ENCODE peak calls at places on chromosomes 11 and 22, in eight cellular contexts. Y is transverse colon; M is HepG2; C is fibroblast of lung; L is kidney epithelial cell; O is CD4-positive, alpha-beta memory T cell; Z is tibial artery; G is cardiac muscle cell. B is an unnamed sample. For H3K27me3, the result is how much of the 10 kb centered on the place peaks cover.

GRCh38 chr11:121873770-121874169 is 242.2 kb downstream of the BLID start:
- DNase-seq in Y (no peak), M (no peak), C (no peak), L (no peak), O (no peak), Z (no peak), G (no peak), B (no peak)

GRCh38 chr22:29216011-29216872 is 10.5 kb downstream of the EMID1 start:
- DNase-seq in Y (no peak), M (no peak), C (no peak), L (no peak), O (no peak), Z (peak), G (no peak), B (no peak)

GRCh38 chr11:81497202-81497804 is 1236.4 kb downstream of the FAM181B start:
- DNase-seq in Y (no peak), M (peak), C (peak), L (no peak), O (no peak), Z (no peak), G (peak), B (no peak)

GRCh38 chr11:121656333-121657090 is 203.7 kb upstream of the SORL1-AS1 start:
- DNase-seq in Y (no peak), M (peak), C (peak), L (no peak), O (no peak), Z (no peak), G (no peak), B (no peak)

GRCh38 chr22:46064966-46065666 is 85.2 kb upstream of the PPARA start:
- DNase-seq in Y (peak), M (no peak), C (peak), L (no peak), O (no peak), Z (peak), G (no peak), B (no peak)

GRCh38 chr11:61273151-61274078 is 21.7 kb downstream of the VWCE start:
- DNase-seq in Y (peak), M (no peak), C (no peak), L (no peak), O (no peak), Z (no peak), G (no peak), B (no peak)

GRCh38 chr11:17550455-17551346 is 3.6 kb downstream of the OTOG start:
- DNase-seq in Y (no peak), M (no peak), C (no peak), L (no peak), O (no peak), Z (no peak), G (no peak), B (no peak)

GRCh38 chr11:70915158-70915795 is 337.1 kb downstream of the SHANK2 start:
- DNase-seq in Y (no peak), M (no peak), C (no peak), L (no peak), O (no peak), Z (no peak), G (no peak), B (no peak)

GRCh38 chr11:130435671-130436070 is 7.3 kb upstream of the ADAMTS8 start:
- DNase-seq in Y (no peak), M (no peak), C (peak), L (no peak), O (no peak), Z (no peak), G (no peak), B (no peak)

GRCh38 chr11:47050284-47050683 is 113.7 kb downstream of the CSTPP1 start:
- DNase-seq in Y (no peak), M (no peak), C (no peak), L (no peak), O (no peak), Z (no peak), G (no peak), B (no peak)

GRCh38 chr22:20606784-20607128 is 99.3 kb downstream of the MED15 start:
- DNase-seq in Y (no peak), M (no peak), C (no peak), L (no peak), O (no peak), Z (no peak), G (no peak), B (no peak)

GRCh38 chr11:34245043-34245442 is 112.8 kb downstream of the ABTB2 start:
- DNase-seq in Y (no peak), M (no peak), C (no peak), L (no peak), O (no peak), Z (no peak), G (no peak), B (no peak)

GRCh38 chr22:24011735-24012068 is 598 bp downstream of the CABIN1 start:
- DNase-seq in Y (no peak), M (no peak), C (peak), L (no peak), O (no peak), Z (no peak), G (no peak), B (no peak)

GRCh38 chr22:36687516-36687915 is 16.0 kb downstream of the CACNG2 start:
- DNase-seq in Y (no peak), M (no peak), C (no peak), L (no peak), O (no peak), Z (no peak), G (no peak), B (no peak)

GRCh38 chr11:35415488-35415887 is 3.9 kb downstream of the SLC1A2 start:
- DNase-seq in Y (no peak), M (no peak), C (no peak), L (no peak), O (no peak), Z (no peak), G (no peak), B (no peak)

GRCh38 chr11:35420371-35420770 is 1.0 kb upstream of the SLC1A2 start:
- DNase-seq in Y (no peak), M (no peak), C (peak), L (no peak), O (no peak), Z (no peak), G (no peak), B (no peak)

GRCh38 chr11:35419713-35420333 is 465 bp upstream of the SLC1A2 start:
- DNase-seq in Y (no peak), M (no peak), C (no peak), L (no peak), O (no peak), Z (no peak), G (peak), B (no peak)

GRCh38 chr11:35418847-35419712 is at the start of gene SLC1A2:
- DNase-seq in Y (no peak), M (no peak), C (peak), L (no peak), O (no peak), Z (no peak), G (peak), B (no peak)

GRCh38 chr11:35418282-35418846 is 994 bp downstream of the SLC1A2 start:
- DNase-seq in Y (no peak), M (no peak), C (peak), L (no peak), O (no peak), Z (no peak), G (no peak), B (no peak)
- H3K4me3 ChIP-seq in Y (peak), M (no peak), C (peak), L (no peak), O (no peak), Z (peak), G (peak), B (peak)

GRCh38 chr11:131506376-131506775 is 136.0 kb downstream of the NTM start:
- DNase-seq in Y (no peak), M (no peak), C (no peak), L (no peak), O (no peak), Z (no peak), G (no peak), B (no peak)
- H3K27me3 ChIP-seq in Y (under half), M (under half), C (under half), L (under half), O (under half), Z (under half), G (under half), B (under half)

GRCh38 chr11:73660497-73661034 is 14.2 kb downstream of the PLEKHB1 start:
- DNase-seq in Y (no peak), M (no peak), C (no peak), L (no peak), O (no peak), Z (no peak), G (no peak), B (no peak)

GRCh38 chr11:73663604-73664495 is 17.5 kb downstream of the PLEKHB1 start:
- DNase-seq in Y (no peak), M (no peak), C (no peak), L (no peak), O (no peak), Z (no peak), G (no peak), B (no peak)

GRCh38 chr11:73662445-73663157 is 16.2 kb downstream of the PLEKHB1 start:
- DNase-seq in Y (no peak), M (no peak), C (peak), L (no peak), O (no peak), Z (no peak), G (no peak), B (no peak)

GRCh38 chr11:73659961-73660360 is 13.6 kb downstream of the PLEKHB1 start:
- DNase-seq in Y (peak), M (no peak), C (no peak), L (no peak), O (no peak), Z (no peak), G (no peak), B (no peak)

DNA sequence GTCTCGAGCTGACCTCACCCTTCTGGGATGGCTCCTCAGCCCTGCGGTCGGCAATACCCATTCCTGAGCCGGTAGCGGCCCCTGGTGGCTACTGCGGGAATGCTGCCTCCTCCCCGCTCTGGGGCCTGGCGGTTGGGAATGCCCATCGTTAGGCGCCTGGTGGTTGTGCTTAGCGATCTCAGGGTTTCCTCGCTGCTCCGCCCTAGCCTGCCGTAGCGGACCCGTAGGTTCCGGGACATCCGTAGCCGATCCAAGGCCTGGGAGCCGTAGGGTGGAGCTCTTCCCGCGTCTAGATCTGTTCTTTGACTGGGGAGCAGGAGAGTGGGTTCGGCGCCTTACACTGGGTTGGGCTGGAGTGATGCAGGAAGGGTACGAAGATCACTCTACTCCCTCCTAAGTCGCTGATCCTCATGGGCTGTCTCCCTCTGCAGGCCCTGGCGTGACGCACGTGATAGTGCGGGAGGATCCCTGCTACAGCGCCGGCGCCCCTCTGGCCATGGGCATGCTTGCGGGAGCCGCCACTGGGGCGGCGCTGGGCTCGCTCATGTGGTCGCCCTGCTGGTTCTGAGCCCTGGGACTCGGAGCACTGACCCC is 14.8 kb downstream of the PLEKHB1 start:
- DNase-seq in Y (peak), M (no peak), C (peak), L (peak), O (peak), Z (peak), G (peak), B (peak)
- H3K4me3 ChIP-seq in Y (peak), M (no peak), C (peak), L (peak), O (peak), Z (peak), G (no peak), B (peak)

DNA sequence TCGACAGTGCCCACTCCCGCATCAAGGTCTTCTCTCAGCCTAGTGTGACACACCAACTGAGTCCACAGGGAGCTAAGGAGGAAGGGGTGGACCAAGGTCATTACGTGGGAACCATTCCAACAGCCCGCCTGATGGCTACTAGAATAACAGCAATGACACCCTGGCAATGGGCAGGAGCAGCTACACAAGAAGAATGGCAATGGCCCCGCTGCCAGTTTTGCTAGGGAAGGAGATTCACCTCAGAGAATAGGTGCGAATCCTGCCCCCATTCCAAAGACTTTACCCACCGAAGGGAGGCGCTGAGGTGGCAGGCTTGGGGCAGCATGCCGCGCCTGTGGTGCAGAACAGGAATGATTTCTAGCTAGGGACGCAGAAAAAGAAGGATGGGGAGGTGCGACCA is 9.1 kb downstream of the WT1 start:
- DNase-seq in Y (no peak), M (no peak), C (no peak), L (no peak), O (no peak), Z (no peak), G (no peak), B (no peak)
- H3K27me3 ChIP-seq in Y (half or more), M (half or more), C (under half), L (under half), O (under half), Z (half or more), G (half or more), B (under half)

B was measured in BJ.